ENCODE peak calls at places on chromosome 9, in five cellular contexts. N is HCT116, C is SK-N-SH, X is H1, I is HepG2. F is an unnamed sample.
A peak's percentile ranks its signal among the peaks of the same experiment; 100 is the strongest.

GRCh38 chr9:124894741-124895170 is 32.8 kb downstream of the ARPC5L start:
- DNase-seq in N (peak; percentile 10), C (no peak), X (no peak), I (peak; percentile 12), F (peak; percentile 20)

GRCh38 chr9:93582115-93582514 is 5.7 kb downstream of the PHF2 start:
- DNase-seq in N (no peak), C (no peak), X (no peak), I (peak; percentile 47), F (no peak)

GRCh38 chr9:136545065-136545965 is 533 bp downstream of the NOTCH1 start:
- DNase-seq in N (no peak), C (peak; percentile 65), X (no peak), I (no peak), F (peak; percentile 63)

GRCh38 chr9:17600962-17601593 is 22.2 kb downstream of the SH3GL2 start:
- DNase-seq in N (no peak), C (no peak), X (no peak), I (no peak), F (no peak)

GRCh38 chr9:124834586-124834985 is 18.7 kb upstream of the WDR38 start:
- DNase-seq in N (peak; percentile 84), C (peak; percentile 36), X (no peak), I (no peak), F (no peak)

GRCh38 chr9:19378154-19378553 is 1.9 kb downstream of the RPS6 start:
- DNase-seq in N (no peak), C (no peak), X (no peak), I (no peak), F (no peak)

GRCh38 chr9:85258823-85259370 is 482.9 kb downstream of the AGTPBP1 start:
- DNase-seq in N (peak; percentile 63), C (peak; percentile 69), X (peak; percentile 67), I (peak; percentile 39), F (peak; percentile 52)

GRCh38 chr9:10250200-10250599 is 362.6 kb downstream of the PTPRD start:
- DNase-seq in N (no peak), C (no peak), X (no peak), I (no peak), F (no peak)

GRCh38 chr9:88023001-88023400 is 48.7 kb upstream of the CDK20 start:
- DNase-seq in N (no peak), C (no peak), X (no peak), I (no peak), F (no peak)

GRCh38 chr9:37127018-37127417 is 6.6 kb downstream of the ZCCHC7 start:
- DNase-seq in N (no peak), C (no peak), X (no peak), I (no peak), F (no peak)

GRCh38 chr9:102594216-102594615 is 400.9 kb upstream of the CYLC2 start:
- DNase-seq in N (no peak), C (no peak), X (no peak), I (no peak), F (no peak)

GRCh38 chr9:128912270-128912853 is 8.4 kb upstream of the PHYHD1 start:
- DNase-seq in N (peak; percentile 43), C (no peak), X (no peak), I (peak; percentile 91), F (peak; percentile 24)

GRCh38 chr9:76868897-76869296 is 37.0 kb downstream of the PRUNE2 start:
- DNase-seq in N (no peak), C (no peak), X (no peak), I (no peak), F (no peak)

GRCh38 chr9:14314929-14315753 is 1.2 kb upstream of the NFIB start:
- DNase-seq in N (no peak), C (peak; percentile 91), X (peak; percentile 84), I (peak; percentile 38), F (peak; percentile 95)

GRCh38 chr9:109012009-109012875 is 1.1 kb downstream of the CTNNAL1 start:
- DNase-seq in N (peak; percentile 85), C (peak; percentile 64), X (no peak), I (peak; percentile 47), F (peak; percentile 74)

GRCh38 chr9:96413312-96414221 is 4.6 kb downstream of the ZNF367 start:
- DNase-seq in N (no peak), C (no peak), X (no peak), I (no peak), F (peak; percentile 37)

GRCh38 chr9:93090091-93090655 is 5.8 kb upstream of the CARD19 start:
- DNase-seq in N (no peak), C (no peak), X (no peak), I (no peak), F (no peak)

GRCh38 chr9:125694478-125694877 is 12.5 kb downstream of the MAPKAP1 start:
- DNase-seq in N (no peak), C (no peak), X (peak; percentile 14), I (peak; percentile 74), F (no peak)

GRCh38 chr9:127253446-127253845 is 11.1 kb upstream of the GARNL3 start:
- DNase-seq in N (no peak), C (no peak), X (no peak), I (no peak), F (no peak)

GRCh38 chr9:36970007-36970888 is 63.8 kb downstream of the PAX5 start:
- DNase-seq in N (no peak), C (no peak), X (peak; percentile 23), I (no peak), F (no peak)

GRCh38 chr9:134405527-134405926 is 79.3 kb downstream of the RXRA start:
- DNase-seq in N (no peak), C (no peak), X (no peak), I (no peak), F (no peak)

GRCh38 chr9:129835860-129836223 is 584 bp downstream of the USP20 start:
- DNase-seq in N (no peak), C (peak; percentile 55), X (no peak), I (no peak), F (peak; percentile 33)

GRCh38 chr9:70120834-70121510 is 77.3 kb downstream of the MAMDC2 start:
- DNase-seq in N (no peak), C (peak; percentile 30), X (no peak), I (no peak), F (no peak)

DNA sequence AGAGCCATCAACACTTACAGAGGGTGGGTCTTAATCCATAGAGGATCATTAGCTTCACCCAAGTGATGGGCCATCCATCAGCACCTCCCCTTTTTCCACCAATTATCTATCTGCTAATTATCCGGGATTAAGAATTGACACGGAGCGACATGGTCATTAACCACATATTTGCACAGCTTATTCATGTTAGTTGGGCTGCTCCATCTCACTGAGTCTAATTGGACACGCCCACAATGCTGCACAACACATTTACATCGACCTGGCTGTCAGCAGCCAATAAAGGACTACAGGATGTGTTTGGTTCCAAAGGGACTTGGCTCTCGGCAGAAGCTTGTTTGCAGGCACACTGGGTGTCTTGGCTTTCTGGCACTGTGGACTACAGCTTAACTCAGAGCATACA is 21.6 kb downstream of the FOXE1 start:
- DNase-seq in N (no peak), C (no peak), X (peak; percentile 37), I (no peak), F (no peak)
- TF ChIP-seq JUND in N (no peak), C (no peak), X (no peak), I (no peak), F (no peak)

GRCh38 chr9:121774715-121775613 is 123.5 kb downstream of the DAB2IP start:
- DNase-seq in N (no peak), C (no peak), X (no peak), I (no peak), F (no peak)
- TF ChIP-seq JUND in N (no peak), C (no peak), X (no peak), I (no peak), F (no peak)

GRCh38 chr9:95366731-95367325 is 49.3 kb upstream of the FANCC start:
- DNase-seq in N (no peak), C (no peak), X (no peak), I (no peak), F (no peak)
- TF ChIP-seq JUND in N (no peak), C (no peak), X (no peak), I (no peak), F (no peak)

DNA sequence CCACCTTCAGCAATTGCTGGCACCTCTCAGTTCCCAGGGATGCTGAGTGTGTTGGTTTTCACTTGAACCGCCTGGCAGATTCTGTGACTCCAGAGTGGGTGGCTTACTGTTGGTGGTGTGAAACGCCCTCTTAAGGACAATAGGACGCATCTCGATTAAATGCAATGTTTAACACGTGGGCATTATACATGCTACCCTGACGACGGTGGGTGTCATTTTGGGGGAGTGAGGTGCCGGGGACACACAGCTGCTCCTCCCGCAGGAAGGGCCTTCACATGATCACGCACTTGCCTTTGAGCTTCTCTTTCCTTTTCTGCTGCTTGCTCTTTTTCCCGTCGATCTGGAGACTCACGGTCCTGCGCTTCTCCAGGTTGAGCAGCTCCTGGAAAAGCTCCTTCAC is 29.7 kb downstream of the DIRAS2 start:
- DNase-seq in N (no peak), C (no peak), X (no peak), I (no peak), F (peak; percentile 30)
- TF ChIP-seq JUND in N (no peak), C (no peak), X (no peak), I (no peak), F (no peak)

F was measured in T47D.